ENCODE peak calls at places on chromosome 1, in four cellular contexts. H is IMR-90, Z is K562, K is GM12878. P is an unnamed sample. For H4K20me1, the result is how much of the 10 kb centered on the place peaks cover.

GRCh38 chr1:228958741-228959140 is 223.5 kb downstream of the RHOU start:
- DNase-seq in H (no peak), Z (no peak), K (no peak), P (no peak)

GRCh38 chr1:196608401-196609113 is at the start of gene KCNT2:
- DNase-seq in H (peak), Z (peak), K (no peak), P (peak)

GRCh38 chr1:15543589-15544568 is 17.2 kb downstream of the DNAJC16 start:
- DNase-seq in H (peak), Z (peak), K (no peak), P (peak)

GRCh38 chr1:172446547-172446946 is 2.7 kb upstream of the PIGC start:
- DNase-seq in H (no peak), Z (no peak), K (no peak), P (no peak)

GRCh38 chr1:248811514-248812490 is 13.9 kb downstream of the SH3BP5L start:
- DNase-seq in H (no peak), Z (peak), K (no peak), P (no peak)

GRCh38 chr1:187763465-187763864 is 934.7 kb downstream of the PLA2G4A start:
- DNase-seq in H (no peak), Z (no peak), K (no peak), P (peak)

GRCh38 chr1:19003371-19004290 is 47.2 kb upstream of the IFFO2 start:
- DNase-seq in H (peak), Z (peak), K (no peak), P (no peak)

GRCh38 chr1:26978893-26979292 is 14.6 kb upstream of the TRNP1 start:
- DNase-seq in H (no peak), Z (no peak), K (no peak), P (no peak)

GRCh38 chr1:176717052-176717754 is 254.2 kb downstream of the PAPPA2 start:
- DNase-seq in H (no peak), Z (peak), K (no peak), P (no peak)

GRCh38 chr1:168654198-168654910 is 74.7 kb downstream of the DPT start:
- DNase-seq in H (no peak), Z (no peak), K (no peak), P (no peak)

GRCh38 chr1:223837687-223838086 is 8.1 kb downstream of the TP53BP2 start:
- DNase-seq in H (no peak), Z (no peak), K (no peak), P (no peak)

GRCh38 chr1:223835754-223836153 is 10.0 kb downstream of the TP53BP2 start:
- DNase-seq in H (no peak), Z (no peak), K (no peak), P (no peak)

GRCh38 chr1:223838125-223838854 is 7.5 kb downstream of the TP53BP2 start:
- DNase-seq in H (no peak), Z (no peak), K (no peak), P (no peak)

GRCh38 chr1:223837206-223837605 is 8.5 kb downstream of the TP53BP2 start:
- DNase-seq in H (peak), Z (no peak), K (no peak), P (no peak)

DNA sequence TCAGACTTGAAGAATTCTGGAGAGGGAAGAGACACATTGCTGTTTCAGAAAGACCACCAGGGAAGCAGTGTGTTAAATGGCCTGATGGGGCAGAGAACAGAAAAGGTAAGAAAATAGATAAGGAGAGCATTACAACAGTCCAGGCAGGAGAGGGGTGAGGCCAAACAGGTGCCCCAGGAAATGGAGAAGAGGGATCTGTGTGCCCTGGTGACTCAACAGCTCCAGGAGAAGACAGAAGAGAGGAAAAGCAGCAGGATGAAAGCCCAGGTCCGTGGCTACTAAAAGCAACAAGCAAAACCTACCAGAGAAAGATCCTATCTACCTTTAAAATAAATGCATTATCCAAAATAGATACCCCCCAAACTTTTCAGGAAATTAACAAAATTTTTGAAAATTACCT is 9.2 kb downstream of the TP53BP2 start:
- DNase-seq in H (no peak), Z (no peak), K (no peak), P (no peak)
- H4K20me1 ChIP-seq in H (half or more), Z (half or more), K (under half), P (under half)

GRCh38 chr1:20578721-20579380 is 10.0 kb upstream of the CDA start:
- DNase-seq in H (peak), Z (no peak), K (no peak), P (no peak)
- TF ChIP-seq FOS in H (no peak), Z (no peak), K (no peak), P (no peak)

GRCh38 chr1:155526356-155526755 is 36.2 kb downstream of the ASH1L start:
- DNase-seq in H (no peak), Z (no peak), K (no peak), P (no peak)

GRCh38 chr1:155529109-155529508 is 33.5 kb downstream of the ASH1L start:
- DNase-seq in H (no peak), Z (no peak), K (peak), P (no peak)

GRCh38 chr1:155531624-155532023 is 31.0 kb downstream of the ASH1L start:
- DNase-seq in H (peak), Z (no peak), K (no peak), P (no peak)

GRCh38 chr1:155529929-155530328 is 32.7 kb downstream of the ASH1L start:
- DNase-seq in H (no peak), Z (no peak), K (peak), P (no peak)

GRCh38 chr1:155527672-155528071 is 34.9 kb downstream of the ASH1L start:
- DNase-seq in H (no peak), Z (peak), K (no peak), P (no peak)
- H4K20me1 ChIP-seq in H (half or more), Z (under half), K (under half), P (under half)

GRCh38 chr1:112357467-112357866 is 38.5 kb upstream of the CTTNBP2NL start:
- DNase-seq in H (no peak), Z (no peak), K (no peak), P (no peak)
- TF ChIP-seq FOS in H (no peak), Z (no peak), K (no peak), P (no peak)

GRCh38 chr1:230155021-230155420 is 88.0 kb downstream of the GALNT2 start:
- DNase-seq in H (no peak), Z (no peak), K (no peak), P (no peak)

GRCh38 chr1:230149751-230150584 is 82.9 kb downstream of the GALNT2 start:
- DNase-seq in H (peak), Z (peak), K (peak), P (no peak)

GRCh38 chr1:230153655-230154296 is 86.7 kb downstream of the GALNT2 start:
- DNase-seq in H (peak), Z (no peak), K (no peak), P (no peak)

GRCh38 chr1:230151924-230152468 is 85.0 kb downstream of the GALNT2 start:
- DNase-seq in H (no peak), Z (no peak), K (no peak), P (no peak)

GRCh38 chr1:230152999-230153398 is 86.0 kb downstream of the GALNT2 start:
- DNase-seq in H (no peak), Z (peak), K (no peak), P (no peak)
- H4K20me1 ChIP-seq in H (half or more), Z (under half), K (under half), P (under half)

GRCh38 chr1:108117908-108118902 is 81.9 kb downstream of the SLC25A24 start:
- DNase-seq in H (peak), Z (peak), K (no peak), P (no peak)
- TF ChIP-seq FOS in H (peak), Z (no peak), K (no peak), P (no peak)

GRCh38 chr1:235325854-235326253 is 2.1 kb downstream of the ARID4B start:
- DNase-seq in H (no peak), Z (no peak), K (no peak), P (no peak)
- H4K20me1 ChIP-seq in H (half or more), Z (under half), K (under half), P (under half)

GRCh38 chr1:28027660-28028059 is 60.8 kb downstream of the EYA3 start:
- DNase-seq in H (no peak), Z (no peak), K (no peak), P (no peak)
- TF ChIP-seq FOS in H (no peak), Z (no peak), K (no peak), P (no peak)

GRCh38 chr1:51086496-51087271 is 15.3 kb upstream of the C1orf185 start:
- DNase-seq in H (no peak), Z (no peak), K (no peak), P (no peak)
- H4K20me1 ChIP-seq in H (under half), Z (under half), K (under half), P (under half)

DNA sequence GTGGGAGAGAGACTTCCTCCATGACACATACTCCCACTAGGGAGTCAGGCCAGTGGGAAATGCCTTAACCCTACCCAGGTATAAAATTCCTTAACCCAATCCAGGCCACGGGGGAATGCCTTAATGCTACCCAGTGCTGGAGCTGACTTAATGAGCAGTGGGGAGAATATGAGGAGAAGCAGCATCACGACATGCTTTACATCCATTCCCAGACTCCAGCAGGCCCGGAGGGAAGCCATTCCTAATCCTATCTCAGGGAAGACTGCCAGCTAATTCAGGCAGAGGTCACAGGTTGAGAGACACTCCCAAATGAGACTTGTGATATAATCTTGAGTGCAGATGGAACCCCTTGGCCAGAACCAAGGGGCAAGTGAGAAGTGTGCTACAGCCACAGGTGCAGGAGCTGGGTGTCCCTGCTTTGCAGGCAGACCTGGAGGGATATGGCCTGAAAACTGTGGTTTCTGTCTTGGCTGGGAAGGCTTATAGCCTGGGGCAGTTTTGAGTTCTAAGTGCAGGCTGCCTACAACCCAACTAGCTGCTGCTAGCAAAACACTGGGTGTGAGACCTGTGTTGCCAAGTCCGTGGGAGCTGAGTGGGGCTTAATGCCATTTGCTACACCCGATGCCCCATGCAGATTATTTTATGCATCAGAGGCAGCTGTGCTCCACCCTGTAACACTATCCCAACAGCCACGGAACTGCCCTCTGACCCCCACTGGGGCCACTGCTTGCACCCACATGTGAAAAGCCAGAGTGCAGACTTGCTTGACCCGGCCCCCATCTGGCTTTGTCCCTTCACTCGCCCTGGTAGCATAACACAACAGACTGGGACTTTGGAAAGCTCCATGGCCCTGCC is 45.2 kb upstream of the GUCA2A start:
- DNase-seq in H (peak), Z (no peak), K (no peak), P (no peak)
- TF ChIP-seq FOS in H (no peak), Z (no peak), K (no peak), P (no peak)

P was measured in endothelial cell of umbilical vein.